ENCODE peak calls at places on chromosomes 11 and 22, in seven cellular contexts. N is adrenal gland, Z is psoas muscle, O is AG09309, T is sigmoid colon, J is heart left ventricle, U is breast epithelium. L is an unnamed sample.

GRCh38 chr11:120238968-120239620 is 846 bp upstream of the POU2F3 start:
- DNase-seq in N (no peak), Z (no peak), O (no peak), T (no peak), J (no peak), U (no peak), L (no peak)

GRCh38 chr22:23219787-23220484 is 39.6 kb downstream of the BCR start:
- DNase-seq in N (peak; percentile 84), Z (no peak), O (no peak), T (no peak), J (no peak), U (no peak), L (no peak)

GRCh38 chr22:42299586-42300285 is 29.3 kb upstream of the TCF20 start:
- DNase-seq in N (no peak), Z (no peak), O (no peak), T (no peak), J (peak; percentile 32), U (no peak), L (no peak)

GRCh38 chr11:81644239-81644840 is 1089.3 kb downstream of the FAM181B start:
- DNase-seq in N (peak; percentile 23), Z (no peak), O (peak; percentile 1), T (no peak), J (no peak), U (no peak), L (peak; percentile 14)

GRCh38 chr22:50193621-50194020 is 7.2 kb upstream of the SELENOO start:
- DNase-seq in N (no peak), Z (no peak), O (no peak), T (no peak), J (no peak), U (no peak), L (no peak)

GRCh38 chr22:50184004-50184461 is 1.7 kb upstream of the TRABD start:
- DNase-seq in N (peak; percentile 61), Z (peak; percentile 74), O (no peak), T (peak; percentile 89), J (peak; percentile 80), U (peak; percentile 77), L (no peak)

GRCh38 chr22:46119093-46119728 is 31.1 kb upstream of the PPARA start:
- DNase-seq in N (no peak), Z (no peak), O (no peak), T (no peak), J (no peak), U (no peak), L (no peak)

GRCh38 chr11:114183041-114183511 is 113.1 kb upstream of the NNMT start:
- DNase-seq in N (no peak), Z (peak; percentile 43), O (no peak), T (peak; percentile 93), J (no peak), U (no peak), L (no peak)

GRCh38 chr11:71525188-71525937 is 1.7 kb upstream of the KRTAP5-7 start:
- DNase-seq in N (no peak), Z (no peak), O (no peak), T (no peak), J (no peak), U (peak; percentile 22), L (no peak)

GRCh38 chr11:121082670-121083069 is 18.4 kb upstream of the TECTA start:
- DNase-seq in N (no peak), Z (no peak), O (no peak), T (no peak), J (no peak), U (no peak), L (no peak)

GRCh38 chr11:10426475-10426874 is 28.6 kb upstream of the AMPD3 start:
- DNase-seq in N (no peak), Z (no peak), O (peak; percentile 20), T (no peak), J (no peak), U (no peak), L (no peak)

GRCh38 chr11:102458531-102458930 is 6.0 kb upstream of the TMEM123 start:
- DNase-seq in N (no peak), Z (no peak), O (no peak), T (no peak), J (no peak), U (no peak), L (no peak)

GRCh38 chr11:99275521-99275920 is 254.8 kb downstream of the CNTN5 start:
- DNase-seq in N (no peak), Z (no peak), O (no peak), T (no peak), J (no peak), U (no peak), L (no peak)

GRCh38 chr11:75656044-75656726 is 12.7 kb downstream of the MAP6 start:
- DNase-seq in N (peak; percentile 30), Z (no peak), O (no peak), T (no peak), J (no peak), U (no peak), L (no peak)

GRCh38 chr11:117143390-117143789 is 697 bp upstream of the PAFAH1B2 start:
- DNase-seq in N (peak; percentile 48), Z (peak; percentile 34), O (no peak), T (peak; percentile 82), J (peak; percentile 40), U (no peak), L (peak; percentile 55)

GRCh38 chr11:91243630-91244029 is 981.0 kb upstream of the FAT3 start:
- DNase-seq in N (no peak), Z (no peak), O (no peak), T (no peak), J (no peak), U (no peak), L (no peak)

GRCh38 chr11:47466701-47467250 is 17.8 kb upstream of the RAPSN start:
- DNase-seq in N (peak; percentile 89), Z (peak; percentile 33), O (no peak), T (peak; percentile 82), J (peak; percentile 55), U (no peak), L (peak; percentile 72)

GRCh38 chr11:114051558-114051957 is 8.0 kb upstream of the ZBTB16 start:
- DNase-seq in N (no peak), Z (no peak), O (no peak), T (no peak), J (no peak), U (peak; percentile 14), L (no peak)

GRCh38 chr22:23856721-23857605 is 712 bp upstream of the SLC2A11 start:
- DNase-seq in N (peak; percentile 70), Z (peak; percentile 55), O (no peak), T (peak; percentile 81), J (peak; percentile 38), U (peak; percentile 69), L (peak; percentile 30)

GRCh38 chr11:6606471-6607189 is 3.1 kb downstream of the ILK start:
- DNase-seq in N (peak; percentile 91), Z (peak; percentile 91), O (peak; percentile 67), T (peak; percentile 98), J (peak; percentile 96), U (peak; percentile 81), L (peak; percentile 13)

GRCh38 chr11:12232819-12233601 is 122.6 kb downstream of the MICAL2 start:
- DNase-seq in N (no peak), Z (no peak), O (peak; percentile 81), T (no peak), J (no peak), U (no peak), L (no peak)

GRCh38 chr22:43777204-43777671 is 34.9 kb downstream of the EFCAB6 start:
- DNase-seq in N (no peak), Z (no peak), O (peak; percentile 44), T (no peak), J (no peak), U (no peak), L (peak; percentile 45)

GRCh38 chr11:62439785-62440602 is 21.2 kb downstream of the SCGB1A1 start:
- DNase-seq in N (no peak), Z (peak; percentile 62), O (no peak), T (peak; percentile 87), J (peak; percentile 70), U (no peak), L (no peak)

GRCh38 chr22:26890870-26891269 is 233.5 kb downstream of the MIAT start:
- DNase-seq in N (no peak), Z (no peak), O (no peak), T (no peak), J (no peak), U (no peak), L (no peak)

GRCh38 chr11:28878025-28878424 is 769.8 kb downstream of the METTL15 start:
- DNase-seq in N (no peak), Z (no peak), O (peak; percentile 46), T (no peak), J (no peak), U (no peak), L (no peak)

GRCh38 chr11:70739091-70739490 is 340.8 kb downstream of the CTTN start:
- DNase-seq in N (no peak), Z (no peak), O (no peak), T (no peak), J (no peak), U (no peak), L (no peak)

GRCh38 chr11:72848846-72849466 is 34.7 kb downstream of the ATG16L2 start:
- DNase-seq in N (peak; percentile 33), Z (no peak), O (no peak), T (no peak), J (no peak), U (no peak), L (no peak)

GRCh38 chr11:76798202-76798581 is 15.0 kb downstream of the TSKU start:
- DNase-seq in N (no peak), Z (no peak), O (no peak), T (peak; percentile 61), J (no peak), U (no peak), L (no peak)

GRCh38 chr11:132242662-132243061 is 872.2 kb downstream of the NTM start:
- DNase-seq in N (no peak), Z (no peak), O (no peak), T (no peak), J (no peak), U (no peak), L (no peak)

GRCh38 chr11:3989891-3990290 is 104.7 kb upstream of the RRM1 start:
- DNase-seq in N (no peak), Z (no peak), O (no peak), T (no peak), J (no peak), U (no peak), L (no peak)
- H3K4me3 ChIP-seq in N (peak overlapping the region; percentile 33), Z (no peak overlapping the region), O (no peak overlapping the region), T (no peak overlapping the region), J (no peak overlapping the region), U (no peak overlapping the region), L (no peak overlapping the region)

GRCh38 chr11:126421243-126421642 is 65.8 kb downstream of the ST3GAL4 start:
- DNase-seq in N (peak; percentile 56), Z (no peak), O (no peak), T (no peak), J (no peak), U (no peak), L (no peak)
- TF ChIP-seq CTCF in N (no peak), Z (no peak), O (no peak), T (no peak), J (no peak), U (no peak), L (no peak)

DNA sequence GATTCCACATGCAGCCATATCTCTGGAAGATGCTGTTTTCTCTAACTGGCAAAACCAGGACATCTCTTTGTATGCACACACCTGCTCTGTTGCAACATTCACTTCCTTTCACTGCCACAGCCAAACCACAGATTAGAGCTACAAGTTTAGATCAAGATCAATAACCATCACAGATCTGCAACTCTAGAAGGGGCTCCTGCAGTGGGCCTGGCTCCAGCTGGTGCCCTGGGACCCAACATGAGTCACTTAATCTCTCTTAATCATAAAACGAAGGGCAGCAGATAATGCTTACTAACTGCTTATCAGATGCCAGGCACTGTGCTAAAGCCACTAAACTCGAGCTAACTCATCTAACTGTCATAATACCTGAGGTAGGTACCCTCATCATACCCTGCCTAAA is 22.1 kb downstream of the SMCO4 start:
- DNase-seq in N (no peak), Z (no peak), O (no peak), T (no peak), J (no peak), U (no peak), L (no peak)
- H3K4me3 ChIP-seq in N (no peak overlapping the region), Z (no peak overlapping the region), O (no peak overlapping the region), T (no peak overlapping the region), J (no peak overlapping the region), U (no peak overlapping the region), L (no peak overlapping the region)

GRCh38 chr11:118485273-118485672 is 42.0 kb upstream of the TTC36 start:
- DNase-seq in N (no peak), Z (no peak), O (no peak), T (no peak), J (no peak), U (no peak), L (no peak)
- TF ChIP-seq CTCF in N (no peak), Z (no peak), O (no peak), T (no peak), J (no peak), U (no peak), L (peak; percentile 7)

L was measured in dorsolateral prefrontal cortex.